ENCODE peak calls at places on chromosome 22, in nine cellular contexts. D, N, Z, S, K, F, O, Q and J are unnamed samples.

GRCh38 chr22:46848227-46848626 is 85.8 kb downstream of the TBC1D22A start:
- DNase-seq in D (no peak), Z (no peak), S (no peak), F (no peak), K (no peak), O (peak; percentile 68), Q (no peak), N (no peak), J (no peak)

GRCh38 chr22:36753120-36753802 is 22.7 kb downstream of the IFT27 start:
- DNase-seq in O (peak; percentile 33), Z (peak; percentile 33), K (no peak), N (no peak), S (no peak), Q (no peak), F (no peak), D (no peak), J (no peak)

GRCh38 chr22:41511521-41511968 is 32.7 kb downstream of the POLR3H start:
- DNase-seq in F (no peak), D (no peak), O (no peak), K (peak; percentile 44), S (no peak), N (no peak), Z (no peak), Q (no peak), J (no peak)

GRCh38 chr22:16594026-16594425 is 1.4 kb upstream of the CCT8L2 start:
- DNase-seq in Q (no peak), K (no peak), O (no peak), Z (no peak), D (no peak), S (no peak), F (no peak), N (no peak), J (no peak)

GRCh38 chr22:41099036-41099435 is 6.6 kb downstream of the EP300 start:
- DNase-seq in Q (no peak), N (no peak), D (no peak), K (no peak), Z (no peak), S (no peak), F (no peak), O (no peak), J (no peak)

GRCh38 chr22:49208003-49208402 is 619.7 kb downstream of the BRD1 start:
- DNase-seq in K (no peak), D (no peak), N (no peak), Z (no peak), O (no peak), Q (no peak), F (no peak), S (no peak), J (no peak)

GRCh38 chr22:22770280-22770871 is 117.2 kb upstream of the IGLL5 start:
- DNase-seq in Z (peak; percentile 81), D (peak; percentile 47), F (peak; percentile 36), O (peak; percentile 64), S (no peak), Q (peak; percentile 19), K (peak; percentile 84), N (peak; percentile 59), J (peak; percentile 76)

GRCh38 chr22:36301384-36301828 is 48.5 kb downstream of the APOL1 start:
- DNase-seq in D (peak; percentile 74), O (peak; percentile 74), S (peak; percentile 88), Z (peak; percentile 86), N (peak; percentile 82), K (peak; percentile 82), Q (peak; percentile 81), F (peak; percentile 69), J (peak; percentile 79)

GRCh38 chr22:20427104-20427944 is 10.3 kb downstream of the SCARF2 start:
- DNase-seq in Z (no peak), F (no peak), Q (no peak), D (no peak), K (no peak), N (no peak), S (peak; percentile 23), O (no peak), J (no peak)

GRCh38 chr22:32546935-32547334 is 72.3 kb downstream of the FBXO7 start:
- DNase-seq in Z (no peak), O (no peak), S (no peak), D (no peak), N (no peak), F (no peak), K (no peak), Q (no peak), J (no peak)

GRCh38 chr22:21098099-21098671 is 52.4 kb downstream of the LRRC74B start:
- DNase-seq in F (peak; percentile 15), S (no peak), Q (no peak), Z (no peak), O (no peak), D (no peak), N (peak; percentile 10), K (no peak), J (no peak)

GRCh38 chr22:37776639-37777005 is 31.1 kb upstream of the GCAT start:
- DNase-seq in S (no peak), D (no peak), N (no peak), Z (no peak), F (no peak), Q (no peak), O (no peak), K (no peak), J (no peak)

GRCh38 chr22:44881624-44882023 is 128.2 kb downstream of the PHF21B start:
- DNase-seq in Q (no peak), N (no peak), S (no peak), O (peak; percentile 28), F (no peak), D (no peak), Z (no peak), K (no peak), J (no peak)
- TF ChIP-seq CTCF in Q (no peak), N (no peak), S (no peak), O (no peak), F (no peak), D (no peak), Z (no peak), K (no peak), J (no peak)

GRCh38 chr22:30752771-30753170 is 58.1 kb downstream of the OSBP2 start:
- DNase-seq in S (no peak), Z (no peak), F (no peak), N (no peak), D (no peak), Q (no peak), O (no peak), K (no peak), J (no peak)

GRCh38 chr22:30753701-30754100 is 59.0 kb downstream of the OSBP2 start:
- DNase-seq in F (no peak), O (no peak), D (no peak), N (no peak), S (no peak), Z (no peak), K (no peak), Q (no peak), J (no peak)

GRCh38 chr22:30754521-30754920 is 59.8 kb downstream of the OSBP2 start:
- DNase-seq in N (no peak), S (no peak), Z (no peak), D (no peak), Q (no peak), K (no peak), F (no peak), O (no peak), J (no peak)

GRCh38 chr22:30755760-30756124 is 61.1 kb downstream of the OSBP2 start:
- DNase-seq in Q (no peak), D (no peak), Z (no peak), K (no peak), O (no peak), F (no peak), N (no peak), S (no peak), J (no peak)

DNA sequence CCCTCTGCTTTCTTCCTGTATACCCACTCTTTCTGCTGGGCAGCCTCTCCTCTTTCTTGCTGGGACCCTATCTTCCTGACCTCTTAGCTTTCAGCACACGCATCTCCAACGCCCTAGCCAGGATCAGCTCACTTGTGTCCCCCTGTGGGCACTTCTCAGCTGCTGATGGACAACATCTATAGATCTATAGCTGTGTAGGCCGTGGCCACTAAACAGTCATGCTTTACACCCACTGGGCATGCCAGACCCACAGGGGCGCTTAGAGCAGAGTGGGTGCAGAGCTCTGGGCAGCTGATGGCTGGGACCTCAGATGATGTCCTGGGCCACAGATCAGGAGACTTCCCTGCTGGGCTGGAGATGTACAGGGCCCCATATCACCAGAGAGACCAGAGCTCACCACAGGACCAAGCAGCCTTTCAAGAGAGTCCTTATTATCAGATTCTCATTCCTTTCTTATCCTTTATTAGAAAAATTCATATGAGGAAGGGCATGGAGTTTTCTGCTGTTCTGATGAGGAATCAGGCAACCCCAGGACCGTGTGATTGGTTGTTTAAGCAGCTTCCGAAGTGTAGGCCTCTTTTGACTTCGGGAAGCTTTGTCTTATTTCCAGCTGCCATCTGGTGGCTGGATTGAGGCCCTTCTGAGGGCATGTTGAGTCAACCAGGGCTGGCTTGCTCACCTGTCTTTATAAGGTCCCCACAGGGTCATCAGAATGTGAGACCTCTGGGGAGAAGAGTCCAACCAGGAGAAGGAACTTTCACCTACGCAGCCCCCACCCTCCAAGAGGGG is 60.5 kb downstream of the OSBP2 start:
- DNase-seq in F (peak; percentile 90), Q (peak; percentile 19), N (peak; percentile 38), D (peak; percentile 26), S (peak; percentile 83), Z (peak; percentile 41), K (peak; percentile 68), O (peak; percentile 79), J (peak; percentile 57)
- TF ChIP-seq CTCF in F (peak; percentile 90), Q (no peak), N (peak; percentile 68), D (peak; percentile 78), S (peak; percentile 63), Z (peak; percentile 52), K (peak; percentile 64), O (peak; percentile 82), J (peak; percentile 58)

DNA sequence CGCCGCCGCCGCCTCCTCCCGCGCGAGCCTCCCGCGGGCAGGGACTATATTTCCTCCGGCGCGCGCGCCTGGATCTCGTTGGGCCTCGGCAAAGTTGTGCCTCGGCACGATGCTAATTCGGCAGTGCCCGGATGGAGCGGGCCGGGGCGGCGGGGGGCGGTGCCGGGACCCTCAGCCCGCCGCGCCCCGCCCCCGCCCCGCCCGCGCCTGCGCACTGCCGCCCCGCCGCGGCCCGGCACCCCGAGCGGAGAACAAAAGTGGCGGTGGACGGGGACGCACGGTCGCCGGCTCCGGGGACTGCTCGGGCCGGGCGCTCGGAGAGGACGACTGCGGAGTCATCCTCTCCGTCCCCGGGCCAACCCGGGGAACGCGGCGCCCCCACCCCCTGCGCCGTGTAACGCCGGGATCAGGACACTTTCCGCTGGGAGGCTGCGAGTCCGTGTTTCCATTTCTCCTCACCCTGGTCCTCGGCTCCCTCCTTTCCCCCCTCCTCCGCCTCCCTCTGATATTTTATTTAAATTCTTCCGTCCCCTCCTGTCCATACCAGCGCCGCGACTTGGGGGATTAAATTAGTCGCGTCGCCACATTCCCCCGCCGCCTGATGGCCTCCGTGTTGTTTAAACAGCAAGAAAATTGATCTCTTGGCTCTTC is at the start of gene PHF21B:
- DNase-seq in S (peak; percentile 73), N (peak; percentile 84), D (no peak), K (peak; percentile 13), Z (peak; percentile 92), F (peak; percentile 45), O (no peak), Q (no peak), J (peak; percentile 85)
- TF ChIP-seq CTCF in S (no peak), N (peak; percentile 26), D (no peak), K (no peak), Z (no peak), F (no peak), O (no peak), Q (no peak), J (no peak)

GRCh38 chr22:45554040-45554406 is 51.3 kb downstream of the FBLN1 start:
- DNase-seq in D (no peak), Z (no peak), O (no peak), S (no peak), K (peak; percentile 66), N (peak; percentile 12), F (no peak), Q (no peak), J (no peak)
- TF ChIP-seq CTCF in D (no peak), Z (peak; percentile 34), O (peak; percentile 13), S (no peak), K (no peak), N (peak; percentile 1), F (no peak), Q (no peak), J (peak; percentile 8)